ENCODE peak calls at places on chromosomes 4 and X, in seven cellular contexts. F, J, K, Z, I, G and U are unnamed samples.

GRCh38 chrX:136766785-136767103 is 14.0 kb downstream of the ARHGEF6 start:
- DNase-seq in Z (no peak), F (no peak), K (no peak), J (no peak), G (no peak), I (no peak), U (no peak)

GRCh38 chr4:137644201-137644600 is 111.9 kb upstream of the PCDH18 start:
- DNase-seq in G (no peak), F (no peak), K (no peak), J (no peak), Z (no peak), I (no peak), U (no peak)

GRCh38 chr4:1910643-1911042 is 39.5 kb downstream of the NSD2 start:
- DNase-seq in Z (no peak), I (no peak), J (peak; percentile 26), K (peak; percentile 35), G (peak; percentile 53), F (peak; percentile 80), U (peak; percentile 70)

GRCh38 chr4:16685536-16685935 is 212.9 kb downstream of the LDB2 start:
- DNase-seq in G (peak; percentile 84), F (no peak), K (no peak), J (no peak), Z (no peak), I (no peak), U (no peak)

GRCh38 chrX:12984629-12985303 is 9.9 kb downstream of the TMSB4X start:
- DNase-seq in Z (peak; percentile 40), I (no peak), J (peak; percentile 50), F (no peak), K (no peak), G (peak; percentile 30), U (peak; percentile 54)

GRCh38 chrX:150084474-150085229 is 146.4 kb upstream of the EOLA2 start:
- DNase-seq in J (no peak), G (peak; percentile 72), Z (no peak), F (no peak), K (no peak), I (no peak), U (no peak)

GRCh38 chr4:40134206-40134917 is 62.5 kb upstream of the RHOH start:
- DNase-seq in G (no peak), K (peak; percentile 7), I (no peak), Z (no peak), F (peak; percentile 22), J (no peak), U (no peak)

GRCh38 chr4:6991249-6991648 is 51.9 kb upstream of the TADA2B start:
- DNase-seq in F (no peak), I (no peak), J (no peak), K (no peak), Z (no peak), G (no peak), U (no peak)

GRCh38 chr4:154781126-154781982 is at the start of gene RBM46:
- DNase-seq in Z (no peak), K (no peak), F (no peak), I (no peak), J (no peak), G (no peak), U (no peak)

GRCh38 chr4:137032242-137032641 is 500.1 kb downstream of the PCDH18 start:
- DNase-seq in J (no peak), F (no peak), Z (no peak), I (no peak), K (peak; percentile 17), G (no peak), U (no peak)

GRCh38 chr4:42104521-42104920 is 47.9 kb downstream of the BEND4 start:
- DNase-seq in J (no peak), K (no peak), G (peak; percentile 47), Z (no peak), I (no peak), F (peak; percentile 28), U (no peak)

GRCh38 chr4:70815370-70815769 is 24.3 kb downstream of the GRSF1 start:
- DNase-seq in K (no peak), J (no peak), F (no peak), Z (no peak), I (no peak), G (no peak), U (no peak)

GRCh38 chr4:117893207-117893606 is 141.1 kb upstream of the NDST3 start:
- DNase-seq in K (no peak), I (no peak), J (no peak), F (no peak), G (peak; percentile 26), Z (no peak), U (no peak)

GRCh38 chr4:57320217-57320616 is 210.0 kb upstream of the IGFBP7 start:
- DNase-seq in J (no peak), F (no peak), G (no peak), K (no peak), I (no peak), Z (no peak), U (no peak)

GRCh38 chr4:27442146-27442545 is 581.5 kb downstream of the STIM2 start:
- DNase-seq in F (no peak), K (no peak), Z (no peak), J (no peak), G (no peak), I (no peak), U (no peak)

GRCh38 chrX:23509256-23509655 is 158.0 kb upstream of the PRDX4 start:
- DNase-seq in Z (no peak), F (peak; percentile 57), I (no peak), G (no peak), K (no peak), J (no peak), U (no peak)

GRCh38 chrX:132216283-132216682 is 3.0 kb downstream of the RAP2C start:
- DNase-seq in F (no peak), J (no peak), Z (peak; percentile 1), I (no peak), G (no peak), K (no peak), U (peak; percentile 5)

GRCh38 chr4:74838746-74839370 is 44.5 kb upstream of the BTC start:
- DNase-seq in J (no peak), Z (no peak), I (no peak), K (no peak), F (no peak), G (peak; percentile 46), U (no peak)

GRCh38 chr4:30882995-30883675 is 163.0 kb downstream of the PCDH7 start:
- DNase-seq in Z (no peak), F (no peak), K (no peak), J (no peak), I (no peak), G (no peak), U (no peak)

GRCh38 chrX:68703369-68703768 is 55.9 kb downstream of the STARD8 start:
- DNase-seq in Z (no peak), J (no peak), G (no peak), F (peak; percentile 63), K (no peak), I (no peak), U (no peak)

GRCh38 chrX:48025561-48025960 is 18.8 kb downstream of the SPACA5 start:
- DNase-seq in J (peak; percentile 35), K (peak; percentile 76), F (peak; percentile 72), I (no peak), G (peak; percentile 75), Z (peak; percentile 11), U (peak; percentile 86)

GRCh38 chr4:105350859-105351494 is 122.9 kb downstream of the PPA2 start:
- DNase-seq in I (no peak), F (no peak), Z (no peak), K (no peak), J (no peak), G (peak; percentile 7), U (no peak)